ENCODE peak calls at places on chromosomes 5 and 9, in eight cellular contexts. G is mucosa of descending colon; W is upper lobe of right lung; R is sigmoid colon; P is psoas muscle; M is CD4-positive, alpha-beta memory T cell; T is cardiac muscle cell; O is CD8-positive, alpha-beta memory T cell. H is an unnamed sample.

GRCh38 chr9:69816775-69817174 is 3.8 kb upstream of the CFAP95 start:
- DNase-seq in M (no peak), G (no peak), O (no peak), T (no peak), P (no peak), W (no peak), R (no peak), H (no peak)

GRCh38 chr5:128271071-128271470 is 187.5 kb downstream of the SLC12A2 start:
- DNase-seq in T (no peak), O (no peak), W (no peak), R (no peak), P (no peak), G (no peak), M (no peak), H (no peak)

GRCh38 chr5:39194466-39195136 is 24.8 kb downstream of the FYB1 start:
- DNase-seq in P (peak; percentile 77), O (no peak), M (no peak), R (no peak), G (no peak), W (no peak), T (peak; percentile 74), H (no peak)

GRCh38 chr9:105656131-105656921 is 5.9 kb upstream of the TAL2 start:
- DNase-seq in W (no peak), G (peak; percentile 51), T (no peak), M (no peak), R (no peak), O (no peak), P (peak; percentile 80), H (no peak)

GRCh38 chr5:179355976-179356968 is 11.0 kb upstream of the ADAMTS2 start:
- DNase-seq in G (no peak), W (no peak), T (peak; percentile 97), P (no peak), R (no peak), O (no peak), M (no peak), H (peak; percentile 60)

GRCh38 chr5:173233347-173234128 is 1.5 kb downstream of the NKX2-5 start:
- DNase-seq in R (no peak), G (no peak), W (no peak), P (no peak), O (no peak), M (no peak), T (no peak), H (no peak)

GRCh38 chr5:158922816-158923215 is 176.9 kb downstream of the EBF1 start:
- DNase-seq in P (no peak), R (no peak), G (no peak), W (no peak), T (no peak), M (no peak), O (no peak), H (no peak)

GRCh38 chr5:92017786-92018185 is 634.7 kb upstream of the ARRDC3 start:
- DNase-seq in R (no peak), G (no peak), W (no peak), T (no peak), P (no peak), M (no peak), O (no peak), H (no peak)

GRCh38 chr9:13569706-13570423 is 290.4 kb upstream of the MPDZ start:
- DNase-seq in P (no peak), W (no peak), G (no peak), M (no peak), T (peak; percentile 93), R (no peak), O (no peak), H (no peak)

GRCh38 chr5:169054506-169054905 is 246.4 kb downstream of the SLIT3 start:
- DNase-seq in R (no peak), T (no peak), W (no peak), M (no peak), O (no peak), P (no peak), G (no peak), H (no peak)

GRCh38 chr9:133693116-133693515 is 45.0 kb downstream of the SARDH start:
- DNase-seq in W (no peak), T (no peak), G (no peak), O (no peak), M (no peak), R (no peak), P (peak; percentile 38), H (no peak)

GRCh38 chr5:15510092-15510491 is 10.1 kb downstream of the FBXL7 start:
- DNase-seq in M (no peak), O (no peak), P (no peak), R (no peak), T (peak; percentile 52), W (no peak), G (no peak), H (no peak)

GRCh38 chr9:114054191-114054690 is 23.9 kb downstream of the AMBP start:
- DNase-seq in P (no peak), T (no peak), W (peak; percentile 29), O (no peak), G (no peak), M (no peak), R (no peak), H (no peak)

GRCh38 chr5:134249469-134250379 is 23.9 kb upstream of the PPP2CA start:
- DNase-seq in G (peak; percentile 19), M (no peak), P (no peak), W (peak; percentile 67), T (peak; percentile 38), R (peak; percentile 66), O (no peak), H (peak; percentile 19)

GRCh38 chr9:113587471-113588031 is 124.0 kb downstream of the RGS3 start:
- DNase-seq in G (peak; percentile 41), T (peak; percentile 61), M (no peak), P (peak; percentile 82), O (no peak), R (peak; percentile 80), W (no peak), H (peak; percentile 52)

GRCh38 chr5:10288600-10289213 is 19.0 kb downstream of the CMBL start:
- DNase-seq in R (no peak), G (peak; percentile 97), W (peak; percentile 92), T (no peak), O (no peak), P (peak; percentile 95), M (peak; percentile 29), H (peak; percentile 26)

DNA sequence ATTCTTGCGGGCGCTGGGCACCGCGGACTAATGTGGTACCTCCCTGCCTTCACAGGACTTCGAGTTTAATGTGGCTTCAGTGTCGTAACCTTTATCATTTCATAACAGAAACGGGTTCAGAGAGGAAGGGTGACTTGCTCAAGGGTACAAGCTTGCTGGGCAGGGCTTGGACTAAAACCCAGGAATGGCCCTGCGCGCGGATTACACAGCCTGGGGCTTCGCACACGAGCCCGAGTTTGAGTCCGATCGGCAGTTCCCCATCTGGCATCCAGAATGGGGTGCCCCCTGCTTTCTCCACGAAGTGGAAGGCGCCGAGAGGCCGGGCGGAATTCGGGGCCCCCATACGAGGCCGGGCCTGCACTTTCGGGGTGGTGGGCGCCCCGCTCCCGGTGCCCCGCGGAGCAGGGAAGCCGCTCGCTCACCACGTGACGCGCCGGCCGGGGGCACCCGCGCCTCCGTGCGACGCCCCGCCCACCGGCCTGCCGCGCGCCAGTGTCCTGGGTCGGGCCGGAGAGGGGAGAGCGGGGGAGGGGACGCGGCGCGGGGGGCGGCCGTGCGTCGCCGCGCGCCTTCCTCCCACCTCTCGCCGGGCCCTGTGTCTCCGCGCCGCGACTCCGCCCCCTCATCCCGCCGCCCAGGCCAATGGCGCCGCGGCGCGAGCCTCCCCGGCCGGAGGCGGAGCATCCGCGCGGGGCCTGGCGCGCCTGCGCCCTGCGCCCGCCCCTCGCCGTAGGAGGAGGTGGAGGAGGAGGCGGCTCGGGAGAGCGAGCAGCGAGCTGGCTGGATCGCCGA is at the start of gene SET:
- DNase-seq in T (peak; percentile 98), W (peak; percentile 99), P (peak; percentile 98), R (peak; percentile 97), G (peak; percentile 95), M (peak; percentile 95), O (peak; percentile 94), H (peak; percentile 80)
- H3K4me1 ChIP-seq in T (peaks cover 21% of the 10 kb centered on the region), W (peaks cover 42% of the 10 kb centered on the region), P (peaks cover 11% of the 10 kb centered on the region), R (peaks cover 37% of the 10 kb centered on the region), G (peaks cover 39% of the 10 kb centered on the region), M (peaks cover 67% of the 10 kb centered on the region), O (peaks cover 54% of the 10 kb centered on the region), H (no peaks in the 10 kb centered on the region)

GRCh38 chr9:95495529-95495928 is 21.2 kb downstream of the PTCH1 start:
- DNase-seq in T (no peak), G (no peak), O (no peak), R (no peak), W (no peak), P (no peak), M (no peak), H (no peak)

GRCh38 chr9:95494416-95495371 is 22.1 kb downstream of the PTCH1 start:
- DNase-seq in T (no peak), W (no peak), P (no peak), O (peak; percentile 88), M (peak; percentile 87), G (peak; percentile 83), R (peak; percentile 81), H (no peak)

GRCh38 chr9:95488971-95489370 is 27.8 kb downstream of the PTCH1 start:
- DNase-seq in W (no peak), M (no peak), O (no peak), G (no peak), P (no peak), T (no peak), R (no peak), H (no peak)

GRCh38 chr9:95494022-95494415 is 22.8 kb downstream of the PTCH1 start:
- DNase-seq in T (no peak), G (peak; percentile 24), M (no peak), P (no peak), W (no peak), R (no peak), O (peak; percentile 56), H (no peak)

DNA sequence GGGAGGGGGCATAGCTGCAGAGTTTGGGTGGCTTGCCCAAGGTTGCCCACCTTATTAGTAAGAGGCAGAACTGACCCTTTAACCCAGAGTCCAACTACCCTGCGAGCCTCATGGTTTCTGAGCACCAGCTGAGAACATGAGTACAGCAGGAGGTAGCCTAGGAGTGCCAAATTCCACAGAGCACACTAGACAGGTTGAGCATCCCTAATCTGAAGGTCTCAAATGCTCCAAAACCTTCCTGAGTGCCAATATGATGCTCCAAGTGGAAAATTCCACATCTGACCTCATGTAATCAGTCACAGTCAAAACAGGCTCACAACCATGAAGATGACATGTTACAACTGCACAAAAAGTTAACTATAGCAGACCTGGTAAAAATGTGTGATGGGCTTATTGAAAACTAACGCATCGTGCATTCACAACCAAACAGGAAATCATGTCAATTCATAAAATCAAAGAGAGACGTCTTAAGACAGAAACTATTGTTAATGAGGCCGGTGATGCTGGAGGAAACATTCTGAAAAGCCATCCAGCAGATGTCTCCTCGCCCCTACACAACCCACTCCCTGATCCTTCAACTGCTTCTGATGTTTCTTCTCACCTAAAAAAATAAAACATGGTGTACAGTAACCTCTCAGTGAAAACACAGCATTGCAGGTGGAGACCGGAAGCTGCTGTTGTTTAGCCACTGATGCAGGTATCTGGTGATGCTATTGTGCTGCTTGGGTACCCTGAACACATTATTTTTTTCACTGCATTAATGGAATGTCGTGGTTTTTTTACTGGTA is 25.0 kb downstream of the PTCH1 start:
- DNase-seq in G (no peak), M (peak; percentile 18), W (no peak), R (no peak), P (no peak), T (no peak), O (no peak), H (no peak)
- H3K4me1 ChIP-seq in G (peaks cover 12% of the 10 kb centered on the region), M (peaks cover 54% of the 10 kb centered on the region), W (peaks cover 6% of the 10 kb centered on the region), R (peaks cover 12% of the 10 kb centered on the region), P (no peaks in the 10 kb centered on the region), T (peaks cover 38% of the 10 kb centered on the region), O (peaks cover 54% of the 10 kb centered on the region), H (no peaks in the 10 kb centered on the region)

GRCh38 chr9:127972316-127972871 is 8.4 kb downstream of the EEIG1 start:
- DNase-seq in R (peak; percentile 76), P (no peak), G (no peak), W (no peak), M (no peak), O (no peak), T (no peak), H (no peak)
- H3K4me1 ChIP-seq in R (peaks cover 100% of the 10 kb centered on the region), P (peaks cover 93% of the 10 kb centered on the region), G (peaks cover 98% of the 10 kb centered on the region), W (peaks cover 81% of the 10 kb centered on the region), M (peaks cover 100% of the 10 kb centered on the region), O (peaks cover 96% of the 10 kb centered on the region), T (peaks cover 61% of the 10 kb centered on the region), H (peaks cover 100% of the 10 kb centered on the region)

GRCh38 chr9:137987244-137988030 is 109.9 kb downstream of the CACNA1B start:
- DNase-seq in M (no peak), G (no peak), O (no peak), P (no peak), T (no peak), W (no peak), R (no peak), H (no peak)
- H3K4me1 ChIP-seq in M (no peaks in the 10 kb centered on the region), G (no peaks in the 10 kb centered on the region), O (no peaks in the 10 kb centered on the region), P (no peaks in the 10 kb centered on the region), T (no peaks in the 10 kb centered on the region), W (no peaks in the 10 kb centered on the region), R (no peaks in the 10 kb centered on the region), H (no peaks in the 10 kb centered on the region)

H was measured in tibial nerve.